ENCODE peak calls at places on chromosome 7, in seven cellular contexts. N, X, V, L, M, T and P are unnamed samples.

GRCh38 chr7:139661043-139661440 is 116.8 kb downstream of the HIPK2 start:
- DNase-seq in X (no peak), N (no peak), M (no peak), T (no peak), L (no peak), V (no peak), P (no peak)

GRCh38 chr7:155579565-155579964 is 33.2 kb upstream of the CNPY1 start:
- DNase-seq in M (no peak), X (no peak), L (no peak), T (no peak), V (no peak), N (no peak), P (no peak)

GRCh38 chr7:54839538-54840213 is 80.7 kb upstream of the SEC61G start:
- DNase-seq in N (peak), X (peak), V (peak), M (peak), L (no peak), T (no peak), P (no peak)

GRCh38 chr7:141483044-141483443 is 68.2 kb upstream of the AGK start:
- DNase-seq in M (peak), V (no peak), X (no peak), T (no peak), L (no peak), N (no peak), P (no peak)

GRCh38 chr7:65371468-65371867 is 2.2 kb upstream of the ZNF92 start:
- DNase-seq in X (no peak), V (no peak), L (no peak), N (no peak), T (no peak), M (peak), P (no peak)

GRCh38 chr7:16295558-16295957 is 125.8 kb downstream of the CRPPA start:
- DNase-seq in M (no peak), V (no peak), N (no peak), X (no peak), L (no peak), T (no peak), P (no peak)

GRCh38 chr7:139991267-139991666 is 71.5 kb downstream of the PARP12 start:
- DNase-seq in T (no peak), N (peak), L (no peak), M (peak), X (no peak), V (no peak), P (no peak)

GRCh38 chr7:80288175-80289122 is 153.8 kb downstream of the GNAI1 start:
- DNase-seq in L (no peak), V (peak), T (no peak), M (peak), X (peak), N (no peak), P (no peak)

GRCh38 chr7:74252893-74253292 is 1.3 kb downstream of the RFC2 start:
- DNase-seq in T (no peak), V (no peak), X (no peak), M (no peak), L (no peak), N (no peak), P (no peak)

GRCh38 chr7:52749880-52750279 is 285.6 kb upstream of the POM121L12 start:
- DNase-seq in M (no peak), L (no peak), V (peak), N (no peak), T (no peak), X (peak), P (no peak)

GRCh38 chr7:150753826-150754603 is 16.8 kb downstream of the GIMAP5 start:
- DNase-seq in V (peak), N (no peak), L (no peak), T (no peak), X (no peak), M (peak), P (no peak)

GRCh38 chr7:111012152-111012551 is 78.8 kb upstream of the LRRN3 start:
- DNase-seq in N (no peak), M (no peak), X (no peak), V (no peak), L (no peak), T (no peak), P (no peak)

GRCh38 chr7:2006231-2006771 is 226.4 kb downstream of the MAD1L1 start:
- DNase-seq in V (no peak), L (no peak), N (no peak), T (no peak), M (no peak), X (no peak), P (no peak)

GRCh38 chr7:904847-905246 is 28.5 kb downstream of the GET4 start:
- DNase-seq in M (no peak), N (no peak), V (no peak), X (no peak), L (no peak), T (no peak), P (no peak)

GRCh38 chr7:114885836-114886235 is 36.1 kb upstream of the MDFIC start:
- DNase-seq in L (no peak), T (no peak), V (no peak), N (no peak), X (no peak), M (no peak), P (no peak)

GRCh38 chr7:91533996-91534395 is 269.8 kb downstream of the FZD1 start:
- DNase-seq in M (no peak), X (no peak), N (no peak), V (no peak), L (no peak), T (no peak), P (no peak)
- TF ChIP-seq POLR2AphosphoS5 in M (no peak), X (no peak), N (no peak), V (no peak), L (no peak), T (no peak), P (no peak)

DNA sequence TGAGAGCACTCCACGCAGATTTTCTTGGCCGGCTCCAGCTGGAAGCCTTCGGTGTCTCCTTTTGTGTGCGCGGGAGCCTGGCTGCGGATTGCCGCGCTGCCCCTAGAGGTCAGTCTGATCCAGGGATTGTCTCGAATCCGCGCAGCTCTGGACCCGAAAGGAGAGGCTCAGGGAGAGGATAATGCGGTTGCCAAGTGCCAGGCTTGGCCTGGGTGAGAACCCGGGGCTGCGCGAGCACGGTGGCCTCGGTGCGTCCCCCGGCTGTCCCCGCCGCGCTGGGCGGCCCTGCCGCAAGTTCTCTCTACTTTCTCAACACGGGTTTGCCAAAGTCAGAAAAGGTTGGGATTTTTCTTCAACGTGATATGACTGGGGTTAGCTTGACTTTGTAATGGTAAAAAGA is 140.9 kb downstream of the ADCYAP1R1 start:
- DNase-seq in X (peak), M (peak), N (peak), V (peak), L (no peak), T (peak), P (peak)
- TF ChIP-seq EZH2 in X (no peak), M (no peak), N (no peak), V (no peak), L (no peak), T (no peak), P (no peak)

DNA sequence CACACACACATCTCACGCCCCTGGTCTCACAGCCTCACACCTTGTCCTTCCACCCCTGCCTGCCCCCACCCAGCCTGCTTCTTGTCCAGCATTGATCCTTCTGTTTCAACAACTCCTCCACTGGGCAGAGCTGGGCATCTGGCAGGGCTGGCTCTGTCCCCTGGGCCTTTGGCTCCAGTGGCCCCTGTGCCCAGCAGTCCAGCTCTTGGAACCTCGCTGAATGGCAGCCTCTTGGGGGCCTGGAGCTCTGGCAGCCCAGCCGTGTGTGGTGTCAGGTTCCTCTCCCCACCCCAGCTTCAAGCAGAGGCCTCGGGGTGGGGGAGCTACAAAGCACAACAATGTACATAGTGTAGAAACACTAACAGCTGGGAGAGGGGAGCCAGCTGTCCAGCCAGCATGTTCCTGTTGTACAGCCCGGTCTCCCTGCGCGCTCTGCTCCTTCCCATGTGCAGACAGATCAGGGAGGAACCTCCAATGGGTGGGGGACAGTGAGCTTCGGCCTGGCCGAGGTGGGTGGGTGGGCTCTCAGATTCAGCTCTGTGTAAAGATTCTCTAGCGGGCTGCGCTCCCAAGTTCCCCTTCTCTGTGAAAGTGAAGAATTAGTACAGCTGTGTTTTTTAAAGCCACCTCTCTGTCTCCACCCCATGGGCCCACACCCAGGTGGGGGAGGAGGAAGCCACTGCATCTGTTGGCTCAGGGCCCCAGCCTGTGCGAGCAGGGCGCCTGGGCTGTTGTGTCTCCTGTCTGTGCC is 19.4 kb downstream of the ZMIZ2 start:
- DNase-seq in V (no peak), L (no peak), X (no peak), M (no peak), N (no peak), T (peak), P (no peak)
- TF ChIP-seq POLR2AphosphoS5 in V (no peak), L (no peak), X (no peak), M (no peak), N (no peak), T (no peak), P (peak)

DNA sequence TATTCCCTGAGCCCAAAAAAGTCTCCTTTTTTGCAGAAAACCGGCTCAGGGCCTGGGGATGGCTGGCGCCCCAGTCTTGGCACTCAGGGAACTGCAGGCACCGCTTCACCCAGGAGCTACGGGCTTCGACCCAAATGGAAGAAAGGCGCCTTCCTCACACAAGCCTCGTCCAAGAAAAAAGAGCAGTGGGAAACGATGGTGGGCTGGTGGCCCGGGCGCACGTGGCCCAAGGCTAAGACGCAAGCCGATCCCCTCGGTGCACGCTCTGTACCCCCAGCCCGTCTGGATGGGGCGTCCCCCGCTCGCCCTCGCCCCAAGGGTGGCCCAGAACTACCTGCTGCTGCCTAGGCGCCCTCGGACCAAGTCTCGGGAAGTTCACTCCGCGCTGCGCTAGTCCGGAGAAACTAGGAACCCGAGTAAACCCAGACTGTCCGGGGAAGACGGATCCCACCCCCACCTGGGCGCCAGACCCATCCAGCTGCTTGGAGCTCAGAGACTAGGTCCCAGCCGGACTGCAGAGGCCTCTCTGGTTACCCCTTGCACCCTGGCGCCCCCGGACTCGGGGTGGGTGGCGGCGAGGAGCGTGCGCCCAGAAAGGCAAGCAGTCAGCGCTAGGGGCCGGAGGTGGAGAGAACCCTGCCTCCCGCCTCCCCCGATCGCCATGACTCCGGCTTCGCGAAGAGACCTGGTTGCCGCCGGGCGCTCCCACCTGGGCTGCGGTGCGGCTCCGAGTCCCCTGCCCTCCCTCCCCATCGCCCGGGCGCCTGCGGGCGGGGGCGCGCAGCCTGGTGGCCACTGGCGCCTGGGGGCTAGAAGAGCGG is 76.4 kb downstream of the CALN1 start:
- DNase-seq in N (no peak), V (peak), X (no peak), M (no peak), L (no peak), T (no peak), P (no peak)
- TF ChIP-seq EZH2 in N (no peak), V (no peak), X (peak), M (no peak), L (no peak), T (no peak), P (no peak)

GRCh38 chr7:158471716-158472115 is 115.9 kb downstream of the PTPRN2 start:
- DNase-seq in L (no peak), N (no peak), V (no peak), T (no peak), X (no peak), M (no peak), P (no peak)

GRCh38 chr7:158472631-158473030 is 115.0 kb downstream of the PTPRN2 start:
- DNase-seq in T (no peak), L (no peak), M (no peak), N (no peak), V (no peak), X (no peak), P (no peak)

GRCh38 chr7:158473946-158474345 is 113.7 kb downstream of the PTPRN2 start:
- DNase-seq in M (no peak), X (no peak), T (no peak), L (no peak), N (no peak), V (no peak), P (no peak)

GRCh38 chr7:158474488-158474887 is 113.1 kb downstream of the PTPRN2 start:
- DNase-seq in T (no peak), V (no peak), L (no peak), N (no peak), X (no peak), M (no peak), P (no peak)

GRCh38 chr7:158473238-158473637 is 114.4 kb downstream of the PTPRN2 start:
- DNase-seq in N (no peak), T (no peak), V (peak), M (no peak), L (no peak), X (no peak), P (no peak)
- TF ChIP-seq POLR2AphosphoS5 in N (no peak), T (no peak), V (no peak), M (no peak), L (no peak), X (no peak), P (no peak)

GRCh38 chr7:27929127-27929526 is 189.2 kb downstream of the TAX1BP1 start:
- DNase-seq in L (no peak), N (no peak), M (no peak), V (no peak), T (no peak), X (no peak), P (no peak)

GRCh38 chr7:27928001-27928400 is 188.0 kb downstream of the TAX1BP1 start:
- DNase-seq in V (no peak), T (no peak), M (no peak), N (no peak), X (no peak), L (no peak), P (no peak)

GRCh38 chr7:27923308-27923980 is 183.5 kb downstream of the TAX1BP1 start:
- DNase-seq in L (no peak), N (no peak), V (no peak), X (no peak), T (no peak), M (no peak), P (no peak)

GRCh38 chr7:27922907-27923306 is 182.9 kb downstream of the TAX1BP1 start:
- DNase-seq in N (no peak), L (peak), X (no peak), T (no peak), M (no peak), V (no peak), P (no peak)

DNA sequence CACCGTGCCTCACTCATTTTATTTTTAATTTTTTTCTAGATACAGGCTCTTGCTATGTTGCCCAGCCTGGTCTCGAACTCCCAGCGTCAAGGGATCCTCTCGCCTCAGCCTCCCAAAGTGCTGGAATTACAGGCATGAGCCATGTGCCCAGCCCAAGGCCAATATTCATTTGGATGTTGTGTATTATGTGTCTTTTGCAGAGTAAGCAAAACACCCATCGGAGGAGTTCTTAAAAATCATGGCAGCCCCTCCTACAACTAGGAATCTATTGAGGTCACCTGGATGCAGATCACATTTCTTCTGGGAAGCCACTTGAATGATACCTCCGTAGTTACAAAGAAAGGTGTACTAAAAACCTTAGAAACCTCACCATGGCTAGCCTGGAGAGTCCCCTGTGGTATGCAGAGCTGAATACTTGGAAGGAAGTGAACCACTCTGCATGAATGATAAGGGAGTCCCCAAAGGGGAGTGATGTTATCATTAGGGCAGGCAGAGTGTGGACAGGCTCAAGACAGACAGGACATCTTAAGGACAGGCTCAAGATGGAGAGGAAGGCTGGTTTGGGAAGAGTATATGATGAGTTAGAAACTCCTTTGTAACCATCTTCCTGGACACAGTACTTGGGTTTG is 185.7 kb downstream of the TAX1BP1 start:
- DNase-seq in M (no peak), N (no peak), T (no peak), V (no peak), X (no peak), L (no peak), P (no peak)
- TF ChIP-seq EZH2 in M (no peak), N (no peak), T (no peak), V (no peak), X (no peak), L (no peak), P (no peak)

DNA sequence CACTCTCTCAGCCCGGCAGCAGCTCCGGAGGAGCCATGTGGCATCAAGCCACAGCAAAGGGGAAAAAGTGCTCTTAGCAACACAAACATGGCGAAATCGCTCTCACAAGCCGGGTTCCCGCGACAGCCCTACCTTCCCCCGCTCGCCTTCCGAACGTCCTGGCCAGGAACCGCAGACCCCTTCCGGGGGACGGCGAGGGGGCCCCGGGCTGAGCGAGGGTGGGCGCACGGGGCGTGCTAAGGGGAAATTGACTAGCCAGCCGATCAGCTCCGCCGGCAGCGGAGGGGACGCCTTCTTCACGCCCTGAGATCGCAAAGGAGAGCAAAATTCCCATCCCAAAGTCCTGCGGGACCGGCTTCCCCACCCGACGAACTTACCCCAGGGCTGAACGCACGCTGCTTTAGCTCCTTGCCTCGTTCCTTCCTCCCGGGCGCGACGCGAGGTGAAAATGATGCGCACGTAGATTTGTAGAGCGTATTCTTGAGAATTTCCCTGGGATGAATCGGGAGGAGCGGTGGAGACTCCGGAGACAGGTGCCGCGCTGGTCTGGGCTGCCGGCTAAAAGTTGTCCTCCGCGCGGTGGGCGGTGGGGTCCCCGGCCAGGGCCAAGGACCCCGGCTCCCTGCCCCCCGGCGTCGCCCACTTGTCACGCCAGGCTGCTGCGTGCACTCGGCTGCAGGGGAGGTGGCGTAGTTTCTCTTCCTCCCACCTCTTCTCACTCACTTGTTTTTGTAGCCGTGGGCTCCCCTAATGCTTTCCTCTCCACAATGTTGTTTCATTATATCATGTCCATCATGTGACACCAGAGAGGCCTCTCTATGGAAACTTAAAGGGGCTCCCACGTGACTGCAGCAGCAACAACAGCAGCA is 220.1 kb upstream of the MKLN1 start:
- DNase-seq in M (peak), T (peak), X (no peak), L (no peak), N (peak), V (peak), P (no peak)
- TF ChIP-seq POLR2AphosphoS5 in M (peak), T (no peak), X (no peak), L (peak), N (peak), V (no peak), P (peak)

GRCh38 chr7:128892521-128893250 is 17.8 kb downstream of the KCP start:
- DNase-seq in N (no peak), M (no peak), T (no peak), V (no peak), X (no peak), L (no peak), P (no peak)

GRCh38 chr7:128893251-128894100 is 17.0 kb downstream of the KCP start:
- DNase-seq in T (no peak), N (peak), M (no peak), L (no peak), X (no peak), V (no peak), P (no peak)

GRCh38 chr7:128890306-128891109 is 20.0 kb downstream of the KCP start:
- DNase-seq in N (no peak), X (no peak), T (peak), V (peak), M (no peak), L (no peak), P (no peak)

GRCh38 chr7:128891942-128892269 is 18.6 kb downstream of the KCP start:
- DNase-seq in X (no peak), M (no peak), V (no peak), L (no peak), T (no peak), N (no peak), P (no peak)

GRCh38 chr7:128891110-128891941 is 19.2 kb downstream of the KCP start:
- DNase-seq in T (peak), X (no peak), L (no peak), V (peak), N (no peak), M (no peak), P (no peak)
- TF ChIP-seq EZH2 in T (no peak), X (no peak), L (no peak), V (peak), N (no peak), M (no peak), P (no peak)